ENCODE peak calls at places on chromosomes 2 and 18, in ten cellular contexts. U, W, G, V, B, X, K, Y, Z and P are unnamed samples.

GRCh38 chr18:58756148-58756547 is 84.9 kb downstream of the MALT1 start:
- DNase-seq in U (no peak), W (no peak), G (no peak), V (no peak), B (no peak), X (no peak), K (no peak), Y (no peak), Z (no peak), P (no peak)

GRCh38 chr2:20584637-20585321 is 66.1 kb downstream of the HS1BP3 start:
- DNase-seq in U (peak; percentile 70), W (peak; percentile 88), G (peak; percentile 96), V (peak; percentile 97), B (peak; percentile 96), X (peak; percentile 98), K (peak; percentile 75), Y (peak; percentile 97), Z (peak; percentile 81), P (no peak)

GRCh38 chr18:54149078-54149697 is 75.3 kb downstream of the MBD2 start:
- DNase-seq in U (peak; percentile 46), W (peak; percentile 72), G (peak; percentile 95), V (peak; percentile 4), B (peak; percentile 92), X (peak; percentile 54), K (peak; percentile 23), Y (peak; percentile 91), Z (peak; percentile 52), P (peak; percentile 73)

GRCh38 chr2:103174711-103175110 is 412.9 kb downstream of the TMEM182 start:
- DNase-seq in U (no peak), W (no peak), G (no peak), V (no peak), B (no peak), X (no peak), K (no peak), Y (peak; percentile 37), Z (no peak), P (no peak)

GRCh38 chr2:165348441-165348840 is 109.2 kb downstream of the SCN2A start:
- DNase-seq in U (no peak), W (no peak), G (no peak), V (no peak), B (no peak), X (no peak), K (no peak), Y (no peak), Z (no peak), P (no peak)

GRCh38 chr2:39603436-39603835 is 62.3 kb upstream of the TMEM178A start:
- DNase-seq in U (no peak), W (peak; percentile 55), G (peak; percentile 41), V (no peak), B (peak; percentile 60), X (no peak), K (no peak), Y (no peak), Z (no peak), P (no peak)

GRCh38 chr18:79583984-79584401 is 95.6 kb upstream of the CTDP1 start:
- DNase-seq in U (no peak), W (no peak), G (no peak), V (no peak), B (no peak), X (no peak), K (no peak), Y (no peak), Z (no peak), P (no peak)

GRCh38 chr2:4018535-4018934 is 315.2 kb downstream of the DCDC2C start:
- DNase-seq in U (no peak), W (no peak), G (no peak), V (no peak), B (no peak), X (no peak), K (no peak), Y (no peak), Z (no peak), P (no peak)

DNA sequence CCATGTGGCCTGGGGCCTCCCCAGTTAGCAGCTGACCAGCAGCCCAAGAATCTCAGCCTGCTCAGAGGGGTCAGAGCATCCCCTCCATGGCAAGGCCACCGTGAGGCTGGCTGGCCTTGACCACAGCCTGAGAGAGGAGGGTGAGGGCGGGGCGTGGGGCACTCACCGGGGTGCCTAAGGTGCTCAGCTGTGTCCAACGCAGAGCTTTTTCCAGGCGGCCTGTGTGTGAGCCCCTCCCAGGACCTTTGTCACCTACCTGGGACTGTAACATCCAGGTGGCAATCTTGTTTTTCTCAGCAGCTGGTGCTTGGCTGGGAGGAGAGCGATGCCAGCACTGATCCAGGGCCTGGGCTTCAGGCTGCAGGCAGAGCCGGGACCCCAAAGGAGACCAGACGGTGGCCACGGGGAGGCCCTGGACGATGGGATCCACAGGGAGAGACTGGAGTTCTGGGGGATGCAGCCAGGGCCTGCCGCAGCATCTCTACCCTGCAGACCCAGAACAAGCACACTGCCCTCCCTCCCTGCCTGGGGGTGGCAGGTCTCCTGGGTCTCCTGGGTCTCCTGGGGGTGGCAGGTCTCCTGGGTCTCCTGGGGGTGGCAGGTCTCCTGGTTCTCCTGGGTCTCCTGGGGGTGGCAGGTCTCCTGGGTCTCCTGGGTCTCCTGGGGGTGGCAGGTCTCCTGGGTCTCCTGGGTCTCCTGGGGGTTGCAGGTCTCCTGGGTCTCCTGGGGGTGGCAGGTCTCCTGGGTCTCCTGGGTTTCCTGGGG is 12.3 kb downstream of the SNED1 start:
- DNase-seq in U (no peak), W (no peak), G (no peak), V (no peak), B (no peak), X (no peak), K (peak; percentile 14), Y (no peak), Z (peak; percentile 14), P (no peak)
- H3K4me3 ChIP-seq in U (no peak overlapping the region), W (peak overlapping the region; percentile 33), G (no peak overlapping the region), V (peak overlapping the region; percentile 41), B (no peak overlapping the region), X (no peak overlapping the region), K (peak overlapping the region; percentile 18), Y (peak overlapping the region; percentile 52), Z (no peak overlapping the region), P (no peak overlapping the region)

GRCh38 chr18:49490246-49490762 is 3.3 kb upstream of the C18orf32 start:
- DNase-seq in U (no peak), W (no peak), G (peak; percentile 30), V (no peak), B (no peak), X (no peak), K (no peak), Y (no peak), Z (no peak), P (peak; percentile 47)

GRCh38 chr18:49491534-49491856 is 4.5 kb upstream of the C18orf32 start:
- DNase-seq in U (no peak), W (no peak), G (peak; percentile 24), V (no peak), B (no peak), X (no peak), K (no peak), Y (no peak), Z (no peak), P (no peak)

GRCh38 chr18:49491857-49492693 is 5.0 kb upstream of the C18orf32 start:
- DNase-seq in U (peak; percentile 87), W (peak; percentile 99), G (peak; percentile 100), V (peak; percentile 98), B (peak; percentile 100), X (peak; percentile 99), K (peak; percentile 97), Y (peak; percentile 89), Z (peak; percentile 95), P (peak; percentile 93)

GRCh38 chr18:49494660-49495059 is 7.6 kb upstream of the C18orf32 start:
- DNase-seq in U (no peak), W (no peak), G (peak; percentile 33), V (no peak), B (peak; percentile 15), X (no peak), K (no peak), Y (no peak), Z (no peak), P (no peak)

DNA sequence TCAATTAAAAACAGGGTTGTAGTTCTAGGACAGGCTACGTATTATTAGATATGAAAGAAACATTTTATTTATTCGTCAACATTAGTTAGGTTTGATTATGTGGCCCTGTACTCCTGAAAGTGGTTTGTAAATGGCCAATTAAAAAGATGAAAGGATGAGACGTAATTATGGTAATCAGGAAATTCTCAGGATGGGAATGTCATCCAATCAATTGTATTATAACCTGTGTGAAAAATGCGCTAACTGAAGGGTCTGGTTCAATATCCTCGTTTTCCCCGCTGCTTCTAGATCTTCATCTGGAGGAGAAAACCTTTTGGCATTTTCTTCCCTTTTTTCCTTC is 5.6 kb upstream of the C18orf32 start:
- DNase-seq in U (no peak), W (no peak), G (no peak), V (no peak), B (no peak), X (no peak), K (no peak), Y (no peak), Z (no peak), P (no peak)
- H3K4me3 ChIP-seq in U (no peak overlapping the region), W (no peak overlapping the region), G (no peak overlapping the region), V (peak overlapping the region; percentile 78), B (no peak overlapping the region), X (no peak overlapping the region), K (no peak overlapping the region), Y (peak overlapping the region; percentile 90), Z (no peak overlapping the region), P (peak overlapping the region; percentile 84)

GRCh38 chr2:231528636-231529030 is 1.6 kb downstream of the NMUR1 start:
- DNase-seq in U (no peak), W (no peak), G (no peak), V (no peak), B (no peak), X (no peak), K (no peak), Y (no peak), Z (no peak), P (no peak)

GRCh38 chr2:231527955-231528635 is 2.1 kb downstream of the NMUR1 start:
- DNase-seq in U (no peak), W (no peak), G (no peak), V (no peak), B (no peak), X (no peak), K (no peak), Y (no peak), Z (no peak), P (no peak)

GRCh38 chr2:231532189-231533035 is 2.2 kb upstream of the NMUR1 start:
- DNase-seq in U (no peak), W (no peak), G (no peak), V (no peak), B (no peak), X (no peak), K (no peak), Y (no peak), Z (no peak), P (no peak)

GRCh38 chr2:231531408-231532188 is 1.4 kb upstream of the NMUR1 start:
- DNase-seq in U (no peak), W (no peak), G (peak; percentile 29), V (no peak), B (no peak), X (no peak), K (no peak), Y (no peak), Z (no peak), P (no peak)

DNA sequence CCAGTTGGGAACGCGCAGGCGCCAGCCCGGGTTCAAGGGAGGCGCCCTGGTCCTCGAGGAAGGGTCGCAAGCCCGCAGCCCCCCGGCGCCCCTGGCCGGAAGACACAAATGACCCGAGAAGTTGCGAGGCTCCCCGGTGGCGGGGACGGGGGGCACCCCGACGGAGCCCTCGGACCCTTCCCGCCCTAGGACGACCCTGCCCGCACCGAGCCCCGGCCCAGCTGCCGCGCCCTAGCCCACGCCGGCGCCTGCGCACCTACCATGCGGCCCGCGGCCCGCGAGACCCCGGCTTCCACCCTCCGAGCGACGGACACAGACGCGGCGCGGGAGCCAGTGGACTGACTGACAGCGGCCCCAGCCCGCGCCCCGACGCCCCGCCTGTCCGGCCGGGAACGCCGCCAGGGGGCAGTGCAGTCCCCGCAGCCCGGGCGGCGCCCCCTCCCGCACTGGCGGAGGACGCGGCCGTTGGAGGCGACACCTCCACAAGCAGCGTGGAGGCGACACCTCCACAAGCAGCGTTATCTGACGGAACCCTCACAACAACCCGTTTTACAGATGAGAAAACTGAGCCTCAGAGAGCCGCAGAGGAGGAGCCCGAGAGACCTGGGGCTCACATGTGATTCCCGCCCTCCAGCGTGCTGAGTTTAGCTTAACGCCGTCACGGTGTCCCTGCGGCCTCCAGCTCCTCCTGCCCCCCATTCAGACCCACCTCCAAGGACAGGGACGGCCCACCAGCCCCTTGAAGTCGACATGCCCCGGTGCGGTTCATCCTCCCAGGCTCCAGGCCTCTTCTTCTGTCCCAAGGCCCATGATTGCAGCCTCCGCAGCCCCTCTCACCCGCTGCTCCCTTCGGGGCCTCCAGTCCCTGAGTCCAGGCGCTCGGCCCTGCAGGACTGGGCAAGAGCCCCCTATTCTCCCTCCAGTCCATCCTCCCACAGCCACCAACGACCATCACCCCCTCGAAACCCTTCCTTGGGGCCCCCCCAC is at the start of gene NMUR1:
- DNase-seq in U (peak; percentile 48), W (no peak), G (no peak), V (no peak), B (no peak), X (no peak), K (peak; percentile 31), Y (peak; percentile 43), Z (peak; percentile 47), P (peak; percentile 55)
- H3K4me3 ChIP-seq in U (peak within 1 kb of the TSS; percentile 44), W (no peak within 1 kb of the TSS), G (no peak within 1 kb of the TSS), V (no peak within 1 kb of the TSS), B (peak within 1 kb of the TSS; percentile 22), X (peak within 1 kb of the TSS; percentile 13), K (peak within 1 kb of the TSS; percentile 19), Y (peak within 1 kb of the TSS; percentile 56), Z (peak within 1 kb of the TSS; percentile 31), P (no peak within 1 kb of the TSS)

DNA sequence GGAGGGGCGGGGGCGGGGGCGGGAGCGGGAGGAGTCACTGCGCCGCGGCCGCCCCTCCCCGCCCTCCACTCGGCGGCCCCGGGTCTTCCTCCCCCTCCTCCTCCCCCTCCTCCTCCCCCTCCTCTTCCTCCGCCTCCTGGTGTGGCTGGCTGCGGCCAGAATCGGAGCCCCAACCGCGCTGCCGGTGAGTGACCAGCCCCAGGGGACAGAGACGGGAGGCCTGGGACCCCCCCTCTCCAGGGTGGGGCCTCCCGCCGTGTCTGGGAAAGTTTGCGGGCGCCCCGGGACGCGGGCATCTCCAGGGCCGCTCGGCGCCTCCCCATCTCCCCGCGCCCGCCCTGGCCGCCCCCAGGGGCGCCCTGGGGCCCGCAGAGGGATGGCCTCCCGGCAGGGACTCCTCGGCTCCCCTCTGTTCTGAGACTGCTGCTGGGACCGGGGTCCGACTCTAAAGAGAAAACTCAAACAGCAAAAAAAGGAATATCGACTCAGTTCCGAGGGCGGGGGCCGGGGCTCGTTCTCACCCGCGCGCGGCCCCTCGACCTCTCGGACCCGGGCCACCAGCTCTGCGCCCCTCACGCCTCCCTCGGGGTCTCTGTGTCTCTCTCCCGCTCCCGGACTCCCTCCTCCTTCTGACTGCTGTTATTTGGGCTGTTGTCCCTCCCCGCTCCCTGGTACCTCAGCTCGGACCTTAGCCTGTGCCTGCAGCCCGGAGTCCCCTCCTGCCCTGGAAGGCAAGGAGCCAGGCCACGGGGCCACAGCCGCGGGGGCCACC is at the start of gene STON1:
- DNase-seq in U (peak; percentile 32), W (no peak), G (peak; percentile 32), V (peak; percentile 69), B (peak; percentile 39), X (no peak), K (peak; percentile 74), Y (peak; percentile 12), Z (peak; percentile 29), P (peak; percentile 56)
- H3K4me3 ChIP-seq in U (peak within 1 kb of the TSS; percentile 91), W (peak within 1 kb of the TSS; percentile 61), G (peak within 1 kb of the TSS; percentile 74), V (peak within 1 kb of the TSS; percentile 94), B (peak within 1 kb of the TSS; percentile 69), X (peak within 1 kb of the TSS; percentile 84), K (peak within 1 kb of the TSS; percentile 92), Y (peak within 1 kb of the TSS; percentile 92), Z (peak within 1 kb of the TSS; percentile 86), P (peak within 1 kb of the TSS; percentile 7)